ENCODE peak calls at places on chromosomes 2 and 18, in four cellular contexts. One of them, this sample, is unnamed.
A peak's percentile ranks its signal among the peaks of the same experiment; 100 is the strongest.

GRCh38 chr2:65353927-65354326 is 78.5 kb downstream of the SPRED2 start:
- DNase-seq in GM23248: no peak
- DNase-seq in SK-N-SH: no peak
- DNase-seq in HCT116: no peak
- DNase-seq in this sample: no peak

GRCh38 chr2:235034270-235035135 is 82.7 kb downstream of the SH3BP4 start:
- DNase-seq in GM23248: no peak
- DNase-seq in HCT116: no peak
- DNase-seq in SK-N-SH: no peak
- DNase-seq in this sample: no peak

GRCh38 chr2:205612661-205613060 is 69.6 kb upstream of the NRP2 start:
- DNase-seq in GM23248: no peak
- DNase-seq in SK-N-SH: peak; percentile 14
- DNase-seq in HCT116: no peak
- DNase-seq in this sample: no peak

GRCh38 chr2:79721966-79722365 is 209.1 kb downstream of the CTNNA2 start:
- DNase-seq in HCT116: no peak
- DNase-seq in GM23248: peak; percentile 48
- DNase-seq in SK-N-SH: no peak
- DNase-seq in this sample: no peak

GRCh38 chr2:83079007-83079406 is 1380.1 kb downstream of the SUCLG1 start:
- DNase-seq in HCT116: no peak
- DNase-seq in GM23248: no peak
- DNase-seq in SK-N-SH: no peak
- DNase-seq in this sample: no peak

GRCh38 chr2:230942920-230943896 is 18.2 kb upstream of the GPR55 start:
- DNase-seq in GM23248: peak; percentile 27
- DNase-seq in SK-N-SH: no peak
- DNase-seq in HCT116: no peak
- DNase-seq in this sample: no peak

GRCh38 chr2:167510071-167510759 is 621.9 kb downstream of the XIRP2 start:
- DNase-seq in SK-N-SH: peak; percentile 30
- DNase-seq in GM23248: peak; percentile 11
- DNase-seq in HCT116: no peak
- DNase-seq in this sample: peak; percentile 19

GRCh38 chr2:169439900-169440299 is 39.4 kb upstream of the BBS5 start:
- DNase-seq in GM23248: no peak
- DNase-seq in HCT116: no peak
- DNase-seq in SK-N-SH: no peak
- DNase-seq in this sample: no peak

GRCh38 chr2:182695796-182696195 is 20.3 kb upstream of the DNAJC10 start:
- DNase-seq in GM23248: no peak
- DNase-seq in HCT116: no peak
- DNase-seq in SK-N-SH: no peak
- DNase-seq in this sample: no peak

GRCh38 chr2:26141145-26141769 is 31.6 kb upstream of the GAREM2 start:
- DNase-seq in SK-N-SH: no peak
- DNase-seq in HCT116: no peak
- DNase-seq in GM23248: no peak
- DNase-seq in this sample: no peak

GRCh38 chr2:239644016-239644415 is 243.2 kb upstream of the HDAC4 start:
- DNase-seq in SK-N-SH: no peak
- DNase-seq in HCT116: no peak
- DNase-seq in GM23248: peak; percentile 61
- DNase-seq in this sample: peak; percentile 8

GRCh38 chr2:178298785-178299212 is 104.5 kb downstream of the OSBPL6 start:
- DNase-seq in GM23248: peak; percentile 58
- DNase-seq in SK-N-SH: no peak
- DNase-seq in HCT116: peak; percentile 32
- DNase-seq in this sample: peak; percentile 86

GRCh38 chr18:70243131-70243530 is 37.6 kb upstream of the RTTN start:
- DNase-seq in SK-N-SH: no peak
- DNase-seq in GM23248: no peak
- DNase-seq in HCT116: peak; percentile 55
- DNase-seq in this sample: peak; percentile 88

GRCh38 chr18:31487251-31488015 is 10.5 kb upstream of the DSG2 start:
- DNase-seq in SK-N-SH: no peak
- DNase-seq in HCT116: peak; percentile 75
- DNase-seq in GM23248: peak; percentile 88
- DNase-seq in this sample: peak; percentile 70

GRCh38 chr18:50559750-50560680 is at the start of gene MAPK4:
- DNase-seq in GM23248: peak; percentile 41
- DNase-seq in HCT116: no peak
- DNase-seq in SK-N-SH: peak; percentile 89
- DNase-seq in this sample: no peak

GRCh38 chr2:77443076-77443475 is 79.1 kb downstream of the LRRTM4 start:
- DNase-seq in GM23248: no peak
- DNase-seq in SK-N-SH: no peak
- DNase-seq in HCT116: no peak
- DNase-seq in this sample: peak; percentile 6

GRCh38 chr18:48794251-48794970 is 156.4 kb downstream of the SMAD7 start:
- DNase-seq in HCT116: no peak
- DNase-seq in SK-N-SH: peak; percentile 58
- DNase-seq in GM23248: no peak
- DNase-seq in this sample: no peak

GRCh38 chr2:9262671-9263171 is 56.1 kb downstream of the ASAP2 start:
- DNase-seq in GM23248: peak; percentile 19
- DNase-seq in HCT116: no peak
- DNase-seq in SK-N-SH: peak; percentile 83
- DNase-seq in this sample: no peak

GRCh38 chr2:232418466-232419244 is 12.0 kb downstream of the ALPG start:
- DNase-seq in HCT116: no peak
- DNase-seq in GM23248: peak; percentile 62
- DNase-seq in SK-N-SH: peak; percentile 63
- DNase-seq in this sample: peak; percentile 27

GRCh38 chr2:96940991-96941775 is 45.2 kb downstream of the FAM178B start:
- DNase-seq in GM23248: no peak
- DNase-seq in SK-N-SH: no peak
- DNase-seq in HCT116: no peak
- DNase-seq in this sample: no peak

GRCh38 chr18:70332694-70333093 is 43.8 kb downstream of the SOCS6 start:
- DNase-seq in HCT116: no peak
- DNase-seq in SK-N-SH: no peak
- DNase-seq in GM23248: peak; percentile 68
- DNase-seq in this sample: peak; percentile 53

GRCh38 chr2:163556511-163556910 is 179.3 kb downstream of the FIGN start:
- DNase-seq in SK-N-SH: no peak
- DNase-seq in HCT116: no peak
- DNase-seq in GM23248: no peak
- DNase-seq in this sample: no peak

GRCh38 chr2:38602136-38602731 is 494 bp downstream of the HNRNPLL start:
- DNase-seq in HCT116: no peak
- DNase-seq in SK-N-SH: peak; percentile 77
- DNase-seq in GM23248: peak; percentile 58
- DNase-seq in this sample: peak; percentile 19

GRCh38 chr2:207330912-207331311 is 165.2 kb upstream of the KLF7 start:
- DNase-seq in SK-N-SH: no peak
- DNase-seq in HCT116: peak; percentile 94
- DNase-seq in GM23248: peak; percentile 98
- DNase-seq in this sample: peak; percentile 97

GRCh38 chr2:117057021-117057420 is 757.5 kb upstream of the DDX18 start:
- DNase-seq in GM23248: no peak
- DNase-seq in HCT116: no peak
- DNase-seq in SK-N-SH: no peak
- DNase-seq in this sample: no peak

GRCh38 chr18:46771141-46771540 is 14.3 kb upstream of the ST8SIA5 start:
- DNase-seq in SK-N-SH: no peak
- DNase-seq in HCT116: no peak
- DNase-seq in GM23248: no peak
- DNase-seq in this sample: no peak

GRCh38 chr2:158828378-158829136 is 33.4 kb downstream of the DAPL1 start:
- DNase-seq in HCT116: no peak
- DNase-seq in SK-N-SH: no peak
- DNase-seq in GM23248: no peak
- DNase-seq in this sample: no peak

GRCh38 chr2:165839610-165840009 is 45.6 kb upstream of the GALNT3 start:
- DNase-seq in GM23248: peak; percentile 56
- DNase-seq in HCT116: no peak
- DNase-seq in SK-N-SH: no peak
- DNase-seq in this sample: peak; percentile 73

GRCh38 chr2:37523861-37524362 is 147.5 kb downstream of the CDC42EP3 start:
- DNase-seq in HCT116: no peak
- DNase-seq in GM23248: peak; percentile 83
- DNase-seq in SK-N-SH: no peak
- DNase-seq in this sample: no peak

GRCh38 chr2:225310745-225311144 is 88.8 kb upstream of the NYAP2 start:
- DNase-seq in GM23248: no peak
- DNase-seq in SK-N-SH: no peak
- DNase-seq in HCT116: no peak
- DNase-seq in this sample: no peak

GRCh38 chr18:55382277-55382805 is 205.7 kb downstream of the TCF4 start:
- DNase-seq in GM23248: no peak
- DNase-seq in SK-N-SH: no peak
- DNase-seq in HCT116: no peak
- DNase-seq in this sample: no peak

GRCh38 chr2:97932975-97933662 is 62.6 kb downstream of the TMEM131 start:
- DNase-seq in SK-N-SH: no peak
- DNase-seq in GM23248: no peak
- DNase-seq in HCT116: no peak
- DNase-seq in this sample: no peak

GRCh38 chr18:70335892-70336726 is 47.3 kb downstream of the SOCS6 start:
- DNase-seq in GM23248: peak; percentile 32
- DNase-seq in SK-N-SH: no peak
- DNase-seq in HCT116: no peak
- DNase-seq in this sample: no peak

GRCh38 chr2:28342081-28342967 is 50.3 kb upstream of the FOSL2 start:
- DNase-seq in HCT116: no peak
- DNase-seq in GM23248: peak; percentile 66
- DNase-seq in SK-N-SH: no peak
- DNase-seq in this sample: peak; percentile 33

GRCh38 chr18:68796936-68797690 is 767 bp upstream of the CCDC102B start:
- DNase-seq in GM23248: peak; percentile 66
- DNase-seq in HCT116: no peak
- DNase-seq in SK-N-SH: no peak
- DNase-seq in this sample: peak; percentile 66

GRCh38 chr2:190540048-190540447 is 5.5 kb upstream of the NEMP2 start:
- DNase-seq in HCT116: no peak
- DNase-seq in GM23248: peak; percentile 25
- DNase-seq in SK-N-SH: no peak
- DNase-seq in this sample: no peak
- H3K9me2 ChIP-seq in HCT116: no peaks in the 10 kb centered on the region
- H3K9me2 ChIP-seq in GM23248: no peaks in the 10 kb centered on the region
- H3K9me2 ChIP-seq in SK-N-SH: no peaks in the 10 kb centered on the region
- H3K9me2 ChIP-seq in this sample: no peaks in the 10 kb centered on the region

DNA sequence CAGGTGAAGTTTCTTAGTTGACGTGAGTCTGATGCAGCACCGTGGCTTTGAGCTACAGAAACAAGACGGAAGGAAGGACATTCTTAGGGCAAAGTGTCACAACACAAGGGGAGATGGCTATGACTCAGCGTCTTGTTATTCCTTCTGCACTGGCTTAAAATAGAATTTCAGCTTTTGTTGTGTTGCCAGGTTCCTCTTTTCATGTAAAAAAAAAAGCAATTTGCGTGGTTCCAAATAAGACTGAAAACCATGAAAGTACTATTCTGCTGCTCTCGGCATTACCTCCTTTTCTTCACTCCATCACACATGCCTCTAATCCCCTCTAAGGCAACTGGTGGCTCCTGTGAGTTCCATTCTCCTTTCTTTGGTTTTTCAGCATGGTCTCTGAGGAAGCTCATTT is 150.1 kb downstream of the ANTXR1 start:
- DNase-seq in SK-N-SH: no peak
- DNase-seq in HCT116: peak; percentile 47
- DNase-seq in GM23248: peak; percentile 93
- DNase-seq in this sample: peak; percentile 81
- H3K9ac ChIP-seq in SK-N-SH: peak overlapping the region; percentile 66
- H3K9ac ChIP-seq in HCT116: no peak overlapping the region
- H3K9ac ChIP-seq in GM23248: peak overlapping the region; percentile 67
- H3K9ac ChIP-seq in this sample: no peak overlapping the region

GRCh38 chr18:77181950-77182707 is 49.5 kb upstream of the MBP start:
- DNase-seq in GM23248: no peak
- DNase-seq in SK-N-SH: no peak
- DNase-seq in HCT116: no peak
- DNase-seq in this sample: no peak
- H3K9me2 ChIP-seq in GM23248: no peaks in the 10 kb centered on the region
- H3K9me2 ChIP-seq in SK-N-SH: no peaks in the 10 kb centered on the region
- H3K9me2 ChIP-seq in HCT116: no peaks in the 10 kb centered on the region
- H3K9me2 ChIP-seq in this sample: no peaks in the 10 kb centered on the region

DNA sequence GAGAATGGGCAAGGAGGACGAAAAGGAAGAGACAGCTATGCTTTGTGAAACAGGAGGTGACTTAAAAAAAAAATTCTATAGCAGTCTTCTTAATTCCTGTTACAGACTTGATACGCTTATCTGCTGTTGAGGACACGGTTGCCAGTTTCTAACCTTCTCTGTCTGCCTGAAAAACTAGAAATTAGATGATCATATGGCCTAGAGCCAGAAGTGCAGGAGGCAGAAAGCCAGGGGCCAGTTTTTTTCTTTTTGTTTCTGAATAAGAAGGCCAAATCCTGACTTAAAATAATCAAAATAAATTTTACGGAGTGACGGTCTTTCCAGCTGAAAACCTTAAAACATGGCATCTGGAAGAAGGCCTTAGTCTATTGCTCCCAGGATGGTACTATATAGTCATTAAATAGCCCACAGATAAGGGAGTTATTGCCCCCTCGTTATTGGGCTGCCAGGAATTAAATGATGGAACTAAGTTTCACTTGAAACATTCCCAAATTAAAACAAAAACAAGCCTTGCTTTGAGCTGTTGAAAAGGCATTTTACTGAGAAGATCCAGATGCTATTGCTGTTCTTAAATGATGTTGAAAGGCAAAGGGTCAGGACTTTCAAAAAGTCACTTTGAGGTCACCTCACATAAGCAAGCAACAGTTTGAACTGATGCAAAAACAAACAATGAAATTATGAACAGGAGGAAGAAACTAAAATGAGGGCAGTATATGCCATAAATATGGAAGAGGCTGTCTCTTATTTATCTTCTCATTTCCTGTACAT is 1.9 kb upstream of the AMMECR1L start:
- DNase-seq in HCT116: no peak
- DNase-seq in SK-N-SH: no peak
- DNase-seq in GM23248: peak; percentile 17
- DNase-seq in this sample: no peak
- H3K9ac ChIP-seq in HCT116: peak overlapping the region; percentile 66
- H3K9ac ChIP-seq in SK-N-SH: peak overlapping the region; percentile 76
- H3K9ac ChIP-seq in GM23248: peak overlapping the region; percentile 93
- H3K9ac ChIP-seq in this sample: peak overlapping the region; percentile 73

GRCh38 chr2:7988440-7988839 is 693.4 kb upstream of the ID2 start:
- DNase-seq in HCT116: no peak
- DNase-seq in SK-N-SH: no peak
- DNase-seq in GM23248: no peak
- DNase-seq in this sample: peak; percentile 32

GRCh38 chr2:7992612-7993596 is 689.0 kb upstream of the ID2 start:
- DNase-seq in SK-N-SH: peak; percentile 68
- DNase-seq in HCT116: no peak
- DNase-seq in GM23248: peak; percentile 54
- DNase-seq in this sample: peak; percentile 18

GRCh38 chr2:7986431-7986830 is 695.4 kb upstream of the ID2 start:
- DNase-seq in SK-N-SH: no peak
- DNase-seq in GM23248: no peak
- DNase-seq in HCT116: no peak
- DNase-seq in this sample: no peak

GRCh38 chr2:7987992-7988391 is 693.9 kb upstream of the ID2 start:
- DNase-seq in SK-N-SH: no peak
- DNase-seq in GM23248: no peak
- DNase-seq in HCT116: no peak
- DNase-seq in this sample: no peak

GRCh38 chr2:7989823-7990222 is 692.0 kb upstream of the ID2 start:
- DNase-seq in SK-N-SH: no peak
- DNase-seq in HCT116: no peak
- DNase-seq in GM23248: no peak
- DNase-seq in this sample: no peak
- H3K9me2 ChIP-seq in SK-N-SH: no peaks in the 10 kb centered on the region
- H3K9me2 ChIP-seq in HCT116: no peaks in the 10 kb centered on the region
- H3K9me2 ChIP-seq in GM23248: no peaks in the 10 kb centered on the region
- H3K9me2 ChIP-seq in this sample: no peaks in the 10 kb centered on the region

GRCh38 chr18:79234438-79234837 is 161.3 kb upstream of the NFATC1 start:
- DNase-seq in SK-N-SH: no peak
- DNase-seq in HCT116: no peak
- DNase-seq in GM23248: no peak
- DNase-seq in this sample: no peak
- H3K9ac ChIP-seq in SK-N-SH: no peak overlapping the region
- H3K9ac ChIP-seq in HCT116: no peak overlapping the region
- H3K9ac ChIP-seq in GM23248: no peak overlapping the region
- H3K9ac ChIP-seq in this sample: no peak overlapping the region

This sample was measured in PC-3.